ENCODE peak calls at places on chromosomes 12 and 14, in nine cellular contexts. One of them, this sample, is unnamed.

GRCh38 chr12:42957136-42957535 is 367.6 kb upstream of the PRICKLE1 start:
- DNase-seq in WTC11: no peak
- DNase-seq in HFF-Myc: no peak
- DNase-seq in sigmoid colon: no peak
- DNase-seq in astrocyte of the spinal cord: no peak
- DNase-seq in ovary: peak
- DNase-seq in AG09319: no peak
- DNase-seq in CD8-positive, alpha-beta T cell: no peak
- DNase-seq in GM23338: no peak
- DNase-seq in this sample: no peak

GRCh38 chr14:104434214-104435076 is 145.1 kb upstream of the C14orf180 start:
- DNase-seq in HFF-Myc: no peak
- DNase-seq in sigmoid colon: peak
- DNase-seq in WTC11: no peak
- DNase-seq in GM23338: no peak
- DNase-seq in ovary: no peak
- DNase-seq in CD8-positive, alpha-beta T cell: no peak
- DNase-seq in astrocyte of the spinal cord: no peak
- DNase-seq in AG09319: no peak
- DNase-seq in this sample: no peak

GRCh38 chr12:129009833-129010232 is 156.6 kb downstream of the GLT1D1 start:
- DNase-seq in WTC11: no peak
- DNase-seq in astrocyte of the spinal cord: no peak
- DNase-seq in GM23338: no peak
- DNase-seq in sigmoid colon: no peak
- DNase-seq in HFF-Myc: no peak
- DNase-seq in AG09319: no peak
- DNase-seq in ovary: no peak
- DNase-seq in CD8-positive, alpha-beta T cell: no peak
- DNase-seq in this sample: no peak

GRCh38 chr14:49303952-49304516 is 282.1 kb downstream of the RPS29 start:
- DNase-seq in astrocyte of the spinal cord: peak
- DNase-seq in GM23338: peak
- DNase-seq in WTC11: peak
- DNase-seq in ovary: no peak
- DNase-seq in AG09319: no peak
- DNase-seq in HFF-Myc: no peak
- DNase-seq in sigmoid colon: no peak
- DNase-seq in CD8-positive, alpha-beta T cell: no peak
- DNase-seq in this sample: no peak

GRCh38 chr14:33455998-33456397 is 494.9 kb downstream of the EGLN3 start:
- DNase-seq in WTC11: no peak
- DNase-seq in AG09319: no peak
- DNase-seq in HFF-Myc: peak
- DNase-seq in GM23338: no peak
- DNase-seq in CD8-positive, alpha-beta T cell: no peak
- DNase-seq in sigmoid colon: no peak
- DNase-seq in astrocyte of the spinal cord: no peak
- DNase-seq in ovary: no peak
- DNase-seq in this sample: no peak

GRCh38 chr14:21902561-21903199 is 229.1 kb upstream of the OR4E1 start:
- DNase-seq in AG09319: no peak
- DNase-seq in astrocyte of the spinal cord: no peak
- DNase-seq in ovary: no peak
- DNase-seq in HFF-Myc: no peak
- DNase-seq in WTC11: no peak
- DNase-seq in sigmoid colon: no peak
- DNase-seq in GM23338: no peak
- DNase-seq in CD8-positive, alpha-beta T cell: peak
- DNase-seq in this sample: no peak

GRCh38 chr14:90288646-90289355 is 32.4 kb downstream of the PSMC1 start:
- DNase-seq in ovary: no peak
- DNase-seq in GM23338: no peak
- DNase-seq in HFF-Myc: peak
- DNase-seq in AG09319: no peak
- DNase-seq in CD8-positive, alpha-beta T cell: no peak
- DNase-seq in WTC11: no peak
- DNase-seq in sigmoid colon: no peak
- DNase-seq in astrocyte of the spinal cord: no peak
- DNase-seq in this sample: no peak

GRCh38 chr12:123445388-123446344 is 9.2 kb upstream of the RILPL2 start:
- DNase-seq in HFF-Myc: no peak
- DNase-seq in CD8-positive, alpha-beta T cell: no peak
- DNase-seq in WTC11: no peak
- DNase-seq in AG09319: peak
- DNase-seq in ovary: peak
- DNase-seq in sigmoid colon: no peak
- DNase-seq in GM23338: no peak
- DNase-seq in astrocyte of the spinal cord: no peak
- DNase-seq in this sample: peak

GRCh38 chr14:74085047-74085637 is 386 bp downstream of the LIN52 start:
- DNase-seq in HFF-Myc: no peak
- DNase-seq in astrocyte of the spinal cord: peak
- DNase-seq in GM23338: peak
- DNase-seq in WTC11: peak
- DNase-seq in AG09319: no peak
- DNase-seq in ovary: no peak
- DNase-seq in sigmoid colon: no peak
- DNase-seq in CD8-positive, alpha-beta T cell: no peak
- DNase-seq in this sample: no peak

GRCh38 chr12:103773109-103773905 is 67.7 kb downstream of the NT5DC3 start:
- DNase-seq in CD8-positive, alpha-beta T cell: no peak
- DNase-seq in AG09319: no peak
- DNase-seq in sigmoid colon: peak
- DNase-seq in WTC11: no peak
- DNase-seq in HFF-Myc: no peak
- DNase-seq in astrocyte of the spinal cord: peak
- DNase-seq in GM23338: no peak
- DNase-seq in ovary: no peak
- DNase-seq in this sample: no peak

GRCh38 chr14:20841096-20841495 is 38.5 kb upstream of the RNASE1 start:
- DNase-seq in HFF-Myc: no peak
- DNase-seq in ovary: no peak
- DNase-seq in GM23338: no peak
- DNase-seq in WTC11: no peak
- DNase-seq in astrocyte of the spinal cord: no peak
- DNase-seq in CD8-positive, alpha-beta T cell: no peak
- DNase-seq in AG09319: no peak
- DNase-seq in sigmoid colon: no peak
- DNase-seq in this sample: no peak

GRCh38 chr12:69026341-69026740 is 93.4 kb upstream of the CPM start:
- DNase-seq in AG09319: no peak
- DNase-seq in astrocyte of the spinal cord: no peak
- DNase-seq in WTC11: no peak
- DNase-seq in GM23338: no peak
- DNase-seq in sigmoid colon: no peak
- DNase-seq in ovary: no peak
- DNase-seq in CD8-positive, alpha-beta T cell: no peak
- DNase-seq in HFF-Myc: no peak
- DNase-seq in this sample: no peak

GRCh38 chr12:59928416-59928815 is 332.6 kb downstream of the SLC16A7 start:
- DNase-seq in astrocyte of the spinal cord: no peak
- DNase-seq in WTC11: no peak
- DNase-seq in sigmoid colon: no peak
- DNase-seq in ovary: no peak
- DNase-seq in AG09319: no peak
- DNase-seq in HFF-Myc: peak
- DNase-seq in CD8-positive, alpha-beta T cell: no peak
- DNase-seq in GM23338: no peak
- DNase-seq in this sample: no peak

GRCh38 chr14:32453857-32454810 is 125.0 kb downstream of the AKAP6 start:
- DNase-seq in WTC11: no peak
- DNase-seq in ovary: no peak
- DNase-seq in sigmoid colon: peak
- DNase-seq in GM23338: no peak
- DNase-seq in HFF-Myc: no peak
- DNase-seq in astrocyte of the spinal cord: no peak
- DNase-seq in CD8-positive, alpha-beta T cell: no peak
- DNase-seq in AG09319: no peak
- DNase-seq in this sample: no peak

GRCh38 chr14:24692382-24693352 is 58.7 kb upstream of the GZMB start:
- DNase-seq in AG09319: no peak
- DNase-seq in CD8-positive, alpha-beta T cell: no peak
- DNase-seq in WTC11: no peak
- DNase-seq in ovary: no peak
- DNase-seq in sigmoid colon: no peak
- DNase-seq in astrocyte of the spinal cord: no peak
- DNase-seq in HFF-Myc: no peak
- DNase-seq in GM23338: no peak
- DNase-seq in this sample: no peak

GRCh38 chr14:104210548-104211195 is 72.3 kb downstream of the KIF26A start:
- DNase-seq in astrocyte of the spinal cord: no peak
- DNase-seq in HFF-Myc: no peak
- DNase-seq in WTC11: no peak
- DNase-seq in AG09319: no peak
- DNase-seq in CD8-positive, alpha-beta T cell: no peak
- DNase-seq in ovary: no peak
- DNase-seq in GM23338: no peak
- DNase-seq in sigmoid colon: no peak
- DNase-seq in this sample: no peak

GRCh38 chr12:473198-473597 is 13.5 kb downstream of the B4GALNT3 start:
- DNase-seq in HFF-Myc: no peak
- DNase-seq in astrocyte of the spinal cord: no peak
- DNase-seq in AG09319: no peak
- DNase-seq in sigmoid colon: no peak
- DNase-seq in GM23338: no peak
- DNase-seq in WTC11: no peak
- DNase-seq in ovary: no peak
- DNase-seq in CD8-positive, alpha-beta T cell: no peak
- DNase-seq in this sample: no peak

GRCh38 chr14:20606190-20606901 is 15.2 kb upstream of the RNASE12 start:
- DNase-seq in AG09319: no peak
- DNase-seq in ovary: no peak
- DNase-seq in CD8-positive, alpha-beta T cell: no peak
- DNase-seq in astrocyte of the spinal cord: peak
- DNase-seq in WTC11: peak
- DNase-seq in sigmoid colon: no peak
- DNase-seq in GM23338: peak
- DNase-seq in HFF-Myc: no peak
- DNase-seq in this sample: no peak

GRCh38 chr12:50387487-50387886 is 8.9 kb downstream of the FAM186A start:
- DNase-seq in HFF-Myc: no peak
- DNase-seq in sigmoid colon: no peak
- DNase-seq in CD8-positive, alpha-beta T cell: no peak
- DNase-seq in GM23338: no peak
- DNase-seq in astrocyte of the spinal cord: no peak
- DNase-seq in ovary: no peak
- DNase-seq in WTC11: no peak
- DNase-seq in AG09319: no peak
- DNase-seq in this sample: no peak

GRCh38 chr14:67680121-67680602 is 5.7 kb upstream of the VTI1B start:
- DNase-seq in sigmoid colon: no peak
- DNase-seq in CD8-positive, alpha-beta T cell: no peak
- DNase-seq in astrocyte of the spinal cord: peak
- DNase-seq in AG09319: no peak
- DNase-seq in HFF-Myc: no peak
- DNase-seq in WTC11: no peak
- DNase-seq in GM23338: no peak
- DNase-seq in ovary: no peak
- DNase-seq in this sample: peak

GRCh38 chr12:122215789-122216188 is 10.1 kb downstream of the DIABLO start:
- DNase-seq in sigmoid colon: no peak
- DNase-seq in GM23338: no peak
- DNase-seq in astrocyte of the spinal cord: no peak
- DNase-seq in HFF-Myc: no peak
- DNase-seq in AG09319: no peak
- DNase-seq in CD8-positive, alpha-beta T cell: no peak
- DNase-seq in WTC11: no peak
- DNase-seq in ovary: no peak
- DNase-seq in this sample: no peak

GRCh38 chr14:86802726-86803125 is 1190.3 kb downstream of the GALC start:
- DNase-seq in GM23338: no peak
- DNase-seq in HFF-Myc: no peak
- DNase-seq in ovary: no peak
- DNase-seq in sigmoid colon: no peak
- DNase-seq in CD8-positive, alpha-beta T cell: no peak
- DNase-seq in astrocyte of the spinal cord: peak
- DNase-seq in WTC11: no peak
- DNase-seq in AG09319: no peak
- DNase-seq in this sample: no peak

GRCh38 chr12:39723831-39724230 is 104.2 kb upstream of the ABCD2 start:
- DNase-seq in ovary: no peak
- DNase-seq in sigmoid colon: no peak
- DNase-seq in HFF-Myc: peak
- DNase-seq in GM23338: no peak
- DNase-seq in WTC11: no peak
- DNase-seq in AG09319: no peak
- DNase-seq in astrocyte of the spinal cord: peak
- DNase-seq in CD8-positive, alpha-beta T cell: no peak
- DNase-seq in this sample: no peak

GRCh38 chr14:79584679-79585078 is 626.6 kb downstream of the DIO2 start:
- DNase-seq in GM23338: no peak
- DNase-seq in WTC11: no peak
- DNase-seq in sigmoid colon: no peak
- DNase-seq in ovary: no peak
- DNase-seq in AG09319: peak
- DNase-seq in astrocyte of the spinal cord: peak
- DNase-seq in HFF-Myc: peak
- DNase-seq in CD8-positive, alpha-beta T cell: no peak
- DNase-seq in this sample: peak
- TF ChIP-seq CTCF in GM23338: peak
- TF ChIP-seq CTCF in WTC11: no peak
- TF ChIP-seq CTCF in sigmoid colon: no peak
- TF ChIP-seq CTCF in ovary: no peak
- TF ChIP-seq CTCF in AG09319: peak
- TF ChIP-seq CTCF in astrocyte of the spinal cord: peak
- TF ChIP-seq CTCF in HFF-Myc: peak
- TF ChIP-seq CTCF in CD8-positive, alpha-beta T cell: no peak
- TF ChIP-seq CTCF in this sample: peak

GRCh38 chr12:109714141-109714912 is 702 bp downstream of the FAM222A start:
- DNase-seq in GM23338: peak
- DNase-seq in CD8-positive, alpha-beta T cell: peak
- DNase-seq in HFF-Myc: no peak
- DNase-seq in WTC11: peak
- DNase-seq in ovary: peak
- DNase-seq in sigmoid colon: peak
- DNase-seq in AG09319: no peak
- DNase-seq in astrocyte of the spinal cord: peak
- DNase-seq in this sample: no peak
- TF ChIP-seq CTCF in GM23338: peak
- TF ChIP-seq CTCF in CD8-positive, alpha-beta T cell: no peak
- TF ChIP-seq CTCF in HFF-Myc: no peak
- TF ChIP-seq CTCF in WTC11: no peak
- TF ChIP-seq CTCF in ovary: peak
- TF ChIP-seq CTCF in sigmoid colon: no peak
- TF ChIP-seq CTCF in AG09319: no peak
- TF ChIP-seq CTCF in astrocyte of the spinal cord: peak
- TF ChIP-seq CTCF in this sample: peak

GRCh38 chr12:77047341-77048202 is 17.8 kb downstream of the E2F7 start:
- DNase-seq in AG09319: no peak
- DNase-seq in astrocyte of the spinal cord: no peak
- DNase-seq in sigmoid colon: no peak
- DNase-seq in ovary: no peak
- DNase-seq in WTC11: no peak
- DNase-seq in CD8-positive, alpha-beta T cell: no peak
- DNase-seq in HFF-Myc: no peak
- DNase-seq in GM23338: no peak
- DNase-seq in this sample: no peak
- TF ChIP-seq CTCF in AG09319: peak
- TF ChIP-seq CTCF in astrocyte of the spinal cord: peak
- TF ChIP-seq CTCF in sigmoid colon: no peak
- TF ChIP-seq CTCF in ovary: no peak
- TF ChIP-seq CTCF in WTC11: no peak
- TF ChIP-seq CTCF in CD8-positive, alpha-beta T cell: no peak
- TF ChIP-seq CTCF in HFF-Myc: no peak
- TF ChIP-seq CTCF in GM23338: peak
- TF ChIP-seq CTCF in this sample: no peak

GRCh38 chr12:21988619-21989018 is 47.4 kb upstream of the ABCC9 start:
- DNase-seq in sigmoid colon: no peak
- DNase-seq in WTC11: no peak
- DNase-seq in astrocyte of the spinal cord: no peak
- DNase-seq in AG09319: no peak
- DNase-seq in ovary: no peak
- DNase-seq in HFF-Myc: no peak
- DNase-seq in CD8-positive, alpha-beta T cell: no peak
- DNase-seq in GM23338: no peak
- DNase-seq in this sample: no peak
- TF ChIP-seq CTCF in sigmoid colon: no peak
- TF ChIP-seq CTCF in WTC11: no peak
- TF ChIP-seq CTCF in astrocyte of the spinal cord: no peak
- TF ChIP-seq CTCF in AG09319: no peak
- TF ChIP-seq CTCF in ovary: no peak
- TF ChIP-seq CTCF in HFF-Myc: no peak
- TF ChIP-seq CTCF in CD8-positive, alpha-beta T cell: no peak
- TF ChIP-seq CTCF in GM23338: no peak
- TF ChIP-seq CTCF in this sample: no peak

This sample was measured in AG09309.